ENCODE peak calls at places on chromosomes 13 and 19, in five cellular contexts. One of them, this sample, is unnamed. For H3K4me1, the result is how much of the 10 kb centered on the place peaks cover.

GRCh38 chr19:20661150-20661819 is at the start of gene ZNF626:
- DNase-seq in adipocyte: peak
- DNase-seq in transverse colon: peak
- DNase-seq in esophagus squamous epithelium: peak
- DNase-seq in GM23248: peak
- DNase-seq in this sample: peak

GRCh38 chr13:40495620-40496001 is 170.8 kb downstream of the FOXO1 start:
- DNase-seq in esophagus squamous epithelium: no peak
- DNase-seq in transverse colon: no peak
- DNase-seq in GM23248: no peak
- DNase-seq in adipocyte: no peak
- DNase-seq in this sample: no peak

GRCh38 chr19:5149930-5150329 is 181.0 kb downstream of the KDM4B start:
- DNase-seq in GM23248: no peak
- DNase-seq in esophagus squamous epithelium: no peak
- DNase-seq in transverse colon: no peak
- DNase-seq in adipocyte: no peak
- DNase-seq in this sample: no peak

GRCh38 chr13:96809366-96810096 is 184.7 kb downstream of the OXGR1 start:
- DNase-seq in GM23248: no peak
- DNase-seq in esophagus squamous epithelium: no peak
- DNase-seq in adipocyte: no peak
- DNase-seq in transverse colon: no peak
- DNase-seq in this sample: no peak

GRCh38 chr13:77113496-77113895 is 86.5 kb upstream of the FBXL3 start:
- DNase-seq in GM23248: peak
- DNase-seq in adipocyte: peak
- DNase-seq in transverse colon: no peak
- DNase-seq in esophagus squamous epithelium: no peak
- DNase-seq in this sample: no peak

GRCh38 chr19:1455002-1455335 is 5.0 kb downstream of the APC2 start:
- DNase-seq in transverse colon: no peak
- DNase-seq in esophagus squamous epithelium: no peak
- DNase-seq in GM23248: no peak
- DNase-seq in adipocyte: no peak
- DNase-seq in this sample: no peak

GRCh38 chr13:97185291-97185690 is 36.8 kb upstream of the MBNL2 start:
- DNase-seq in esophagus squamous epithelium: no peak
- DNase-seq in transverse colon: no peak
- DNase-seq in adipocyte: no peak
- DNase-seq in GM23248: no peak
- DNase-seq in this sample: no peak

GRCh38 chr13:113350065-113350937 is 13.6 kb downstream of the GRTP1 start:
- DNase-seq in adipocyte: no peak
- DNase-seq in esophagus squamous epithelium: no peak
- DNase-seq in transverse colon: no peak
- DNase-seq in GM23248: peak
- DNase-seq in this sample: no peak

GRCh38 chr19:17831419-17831888 is 10.1 kb upstream of the INSL3 start:
- DNase-seq in esophagus squamous epithelium: no peak
- DNase-seq in transverse colon: no peak
- DNase-seq in adipocyte: no peak
- DNase-seq in GM23248: no peak
- DNase-seq in this sample: no peak

GRCh38 chr19:47229674-47230121 is 1.3 kb downstream of the BBC3 start:
- DNase-seq in esophagus squamous epithelium: no peak
- DNase-seq in GM23248: peak
- DNase-seq in adipocyte: peak
- DNase-seq in transverse colon: peak
- DNase-seq in this sample: no peak

GRCh38 chr13:114174529-114174941 is 4.5 kb upstream of the CFAP97D2 start:
- DNase-seq in transverse colon: no peak
- DNase-seq in GM23248: no peak
- DNase-seq in adipocyte: no peak
- DNase-seq in esophagus squamous epithelium: no peak
- DNase-seq in this sample: no peak

GRCh38 chr13:45238945-45239795 is 38.3 kb upstream of the KCTD4 start:
- DNase-seq in GM23248: peak
- DNase-seq in esophagus squamous epithelium: no peak
- DNase-seq in adipocyte: peak
- DNase-seq in transverse colon: no peak
- DNase-seq in this sample: no peak

GRCh38 chr13:91946498-91947070 is 548.2 kb downstream of the GPC5 start:
- DNase-seq in GM23248: peak
- DNase-seq in transverse colon: no peak
- DNase-seq in adipocyte: peak
- DNase-seq in esophagus squamous epithelium: no peak
- DNase-seq in this sample: peak

GRCh38 chr19:22784051-22784450 is at the start of gene ZNF99:
- DNase-seq in transverse colon: no peak
- DNase-seq in esophagus squamous epithelium: no peak
- DNase-seq in GM23248: no peak
- DNase-seq in adipocyte: no peak
- DNase-seq in this sample: no peak

GRCh38 chr19:53212703-53213320 is 19.7 kb upstream of the ZNF665 start:
- DNase-seq in transverse colon: no peak
- DNase-seq in esophagus squamous epithelium: no peak
- DNase-seq in GM23248: no peak
- DNase-seq in adipocyte: no peak
- DNase-seq in this sample: no peak

GRCh38 chr19:38676023-38676877 is 28.8 kb downstream of the ACTN4 start:
- DNase-seq in GM23248: peak
- DNase-seq in esophagus squamous epithelium: no peak
- DNase-seq in adipocyte: peak
- DNase-seq in transverse colon: no peak
- DNase-seq in this sample: peak

GRCh38 chr19:38676878-38677646 is 29.6 kb downstream of the ACTN4 start:
- DNase-seq in transverse colon: no peak
- DNase-seq in adipocyte: no peak
- DNase-seq in GM23248: no peak
- DNase-seq in esophagus squamous epithelium: no peak
- DNase-seq in this sample: no peak

GRCh38 chr19:38679839-38680238 is 32.4 kb downstream of the ACTN4 start:
- DNase-seq in transverse colon: no peak
- DNase-seq in esophagus squamous epithelium: no peak
- DNase-seq in adipocyte: peak
- DNase-seq in GM23248: no peak
- DNase-seq in this sample: no peak

GRCh38 chr19:38678891-38679494 is 31.5 kb downstream of the ACTN4 start:
- DNase-seq in transverse colon: no peak
- DNase-seq in GM23248: no peak
- DNase-seq in esophagus squamous epithelium: no peak
- DNase-seq in adipocyte: no peak
- DNase-seq in this sample: no peak

GRCh38 chr19:38678217-38678890 is 30.9 kb downstream of the ACTN4 start:
- DNase-seq in transverse colon: no peak
- DNase-seq in GM23248: no peak
- DNase-seq in esophagus squamous epithelium: no peak
- DNase-seq in adipocyte: no peak
- DNase-seq in this sample: no peak
- H3K4me1 ChIP-seq in transverse colon: half or more
- H3K4me1 ChIP-seq in GM23248: half or more
- H3K4me1 ChIP-seq in esophagus squamous epithelium: under half
- H3K4me1 ChIP-seq in adipocyte: under half
- H3K4me1 ChIP-seq in this sample: under half

GRCh38 chr19:11293468-11294389 is 2.2 kb upstream of the TSPAN16 start:
- DNase-seq in esophagus squamous epithelium: peak
- DNase-seq in transverse colon: peak
- DNase-seq in GM23248: peak
- DNase-seq in adipocyte: peak
- DNase-seq in this sample: peak
- H3K4me3 ChIP-seq in esophagus squamous epithelium: peak
- H3K4me3 ChIP-seq in transverse colon: no peak
- H3K4me3 ChIP-seq in GM23248: peak
- H3K4me3 ChIP-seq in adipocyte: peak
- H3K4me3 ChIP-seq in this sample: peak

GRCh38 chr19:14116918-14117578 is 514 bp downstream of the PRKACA start:
- DNase-seq in adipocyte: peak
- DNase-seq in GM23248: peak
- DNase-seq in esophagus squamous epithelium: peak
- DNase-seq in transverse colon: no peak
- DNase-seq in this sample: peak
- H3K4me1 ChIP-seq in adipocyte: half or more
- H3K4me1 ChIP-seq in GM23248: under half
- H3K4me1 ChIP-seq in esophagus squamous epithelium: under half
- H3K4me1 ChIP-seq in transverse colon: half or more
- H3K4me1 ChIP-seq in this sample: under half

GRCh38 chr19:51802775-51803174 is 7.8 kb downstream of the FPR3 start:
- DNase-seq in esophagus squamous epithelium: no peak
- DNase-seq in transverse colon: no peak
- DNase-seq in GM23248: no peak
- DNase-seq in adipocyte: no peak
- DNase-seq in this sample: no peak
- H3K4me3 ChIP-seq in esophagus squamous epithelium: no peak
- H3K4me3 ChIP-seq in transverse colon: no peak
- H3K4me3 ChIP-seq in GM23248: no peak
- H3K4me3 ChIP-seq in adipocyte: no peak
- H3K4me3 ChIP-seq in this sample: no peak

DNA sequence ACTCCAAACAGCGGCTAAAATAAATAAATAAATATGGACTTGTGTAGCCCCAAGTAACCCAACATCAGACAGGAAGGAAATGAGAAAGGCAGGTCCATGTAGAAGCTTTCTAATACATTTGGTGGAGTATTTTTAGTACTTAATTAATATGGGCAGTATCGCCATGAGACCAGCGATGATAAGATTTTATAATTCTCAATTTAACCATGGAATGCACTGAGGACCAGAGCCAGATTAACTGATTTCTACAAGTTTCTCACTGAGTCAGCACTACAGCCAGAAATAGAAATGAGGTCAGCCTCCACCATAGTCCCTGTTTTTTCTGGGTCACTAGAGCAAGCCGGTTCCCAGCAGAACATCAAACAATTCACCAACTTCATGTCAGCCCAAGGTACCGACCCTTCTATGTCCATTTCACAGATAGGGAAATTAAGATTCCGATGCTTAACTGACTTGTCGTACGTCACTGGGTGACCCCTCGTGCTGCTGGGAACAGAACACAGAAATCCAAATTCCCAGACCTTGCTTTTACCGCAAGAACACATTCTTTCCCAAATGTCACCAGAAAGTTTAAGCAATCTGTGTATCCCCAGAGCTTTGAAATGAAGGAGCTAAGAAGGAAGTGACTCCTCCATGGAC is 90.4 kb downstream of the COL4A1 start:
- DNase-seq in GM23248: peak
- DNase-seq in adipocyte: peak
- DNase-seq in esophagus squamous epithelium: no peak
- DNase-seq in transverse colon: no peak
- DNase-seq in this sample: no peak
- H3K4me1 ChIP-seq in GM23248: under half
- H3K4me1 ChIP-seq in adipocyte: half or more
- H3K4me1 ChIP-seq in esophagus squamous epithelium: under half
- H3K4me1 ChIP-seq in transverse colon: under half
- H3K4me1 ChIP-seq in this sample: under half

This sample was measured in SJCRH30.